ENCODE peak calls at places on chromosomes 7 and 10, in four cellular contexts. O is IMR-90, G is uterus, W is A549. V is an unnamed sample.

GRCh38 chr10:10294801-10295515 is 722.7 kb upstream of the CELF2 start:
- DNase-seq in G (no peak), O (no peak), W (no peak), V (no peak)

GRCh38 chr7:27164381-27165088 is 802 bp downstream of the HOXA9 start:
- DNase-seq in O (no peak), W (no peak), G (peak; percentile 54), V (no peak)

GRCh38 chr10:27457966-27458365 is 46.1 kb upstream of the RAB18 start:
- DNase-seq in W (no peak), G (no peak), O (no peak), V (no peak)

GRCh38 chr7:107962817-107963216 is 40.1 kb downstream of the LAMB1 start:
- DNase-seq in W (no peak), O (no peak), G (no peak), V (no peak)

GRCh38 chr10:1609596-1609995 is 127.7 kb downstream of the ADARB2 start:
- DNase-seq in G (no peak), W (no peak), O (no peak), V (no peak)

GRCh38 chr10:12397147-12397896 is 48.0 kb downstream of the CAMK1D start:
- DNase-seq in O (no peak), G (no peak), W (no peak), V (no peak)

GRCh38 chr7:106604303-106604918 is 56.5 kb downstream of the CCDC71L start:
- DNase-seq in O (no peak), G (no peak), W (no peak), V (no peak)

GRCh38 chr10:18217577-18217976 is 77.4 kb downstream of the CACNB2 start:
- DNase-seq in O (no peak), W (no peak), G (no peak), V (no peak)

GRCh38 chr10:23099816-23100215 is 4.4 kb downstream of the MSRB2 start:
- DNase-seq in G (no peak), O (peak; percentile 7), W (no peak), V (no peak)

GRCh38 chr7:43569424-43569823 is 13.5 kb upstream of the STK17A start:
- DNase-seq in G (no peak), W (no peak), O (peak; percentile 84), V (peak; percentile 53)

GRCh38 chr7:81925530-81925929 is 155.7 kb upstream of the HGF start:
- DNase-seq in W (no peak), O (no peak), G (no peak), V (no peak)

GRCh38 chr10:14074062-14074884 is 256.5 kb downstream of the FRMD4A start:
- DNase-seq in G (peak; percentile 78), O (peak; percentile 100), W (peak; percentile 65), V (no peak)

GRCh38 chr10:97718659-97719142 is 5.2 kb downstream of the MARVELD1 start:
- DNase-seq in O (no peak), W (peak; percentile 41), G (peak; percentile 73), V (no peak)
- TF ChIP-seq POLR2A in O (no peak), W (no peak), G (no peak), V (no peak)

GRCh38 chr7:2862831-2863361 is 18.8 kb upstream of the GNA12 start:
- DNase-seq in W (no peak), G (no peak), O (peak; percentile 75), V (no peak)

GRCh38 chr7:2864204-2864985 is 20.3 kb upstream of the GNA12 start:
- DNase-seq in G (no peak), W (no peak), O (no peak), V (no peak)

GRCh38 chr7:2861509-2861908 is 17.4 kb upstream of the GNA12 start:
- DNase-seq in O (no peak), G (no peak), W (no peak), V (no peak)

GRCh38 chr7:2864999-2865670 is 21.0 kb upstream of the GNA12 start:
- DNase-seq in O (peak; percentile 74), W (peak; percentile 78), G (peak; percentile 73), V (peak; percentile 87)

GRCh38 chr7:2863461-2864066 is 19.5 kb upstream of the GNA12 start:
- DNase-seq in O (peak; percentile 97), G (peak; percentile 81), W (peak; percentile 80), V (peak; percentile 37)
- TF ChIP-seq POLR2A in O (peak; percentile 87), G (peak; percentile 48), W (no peak), V (peak; percentile 41)

DNA sequence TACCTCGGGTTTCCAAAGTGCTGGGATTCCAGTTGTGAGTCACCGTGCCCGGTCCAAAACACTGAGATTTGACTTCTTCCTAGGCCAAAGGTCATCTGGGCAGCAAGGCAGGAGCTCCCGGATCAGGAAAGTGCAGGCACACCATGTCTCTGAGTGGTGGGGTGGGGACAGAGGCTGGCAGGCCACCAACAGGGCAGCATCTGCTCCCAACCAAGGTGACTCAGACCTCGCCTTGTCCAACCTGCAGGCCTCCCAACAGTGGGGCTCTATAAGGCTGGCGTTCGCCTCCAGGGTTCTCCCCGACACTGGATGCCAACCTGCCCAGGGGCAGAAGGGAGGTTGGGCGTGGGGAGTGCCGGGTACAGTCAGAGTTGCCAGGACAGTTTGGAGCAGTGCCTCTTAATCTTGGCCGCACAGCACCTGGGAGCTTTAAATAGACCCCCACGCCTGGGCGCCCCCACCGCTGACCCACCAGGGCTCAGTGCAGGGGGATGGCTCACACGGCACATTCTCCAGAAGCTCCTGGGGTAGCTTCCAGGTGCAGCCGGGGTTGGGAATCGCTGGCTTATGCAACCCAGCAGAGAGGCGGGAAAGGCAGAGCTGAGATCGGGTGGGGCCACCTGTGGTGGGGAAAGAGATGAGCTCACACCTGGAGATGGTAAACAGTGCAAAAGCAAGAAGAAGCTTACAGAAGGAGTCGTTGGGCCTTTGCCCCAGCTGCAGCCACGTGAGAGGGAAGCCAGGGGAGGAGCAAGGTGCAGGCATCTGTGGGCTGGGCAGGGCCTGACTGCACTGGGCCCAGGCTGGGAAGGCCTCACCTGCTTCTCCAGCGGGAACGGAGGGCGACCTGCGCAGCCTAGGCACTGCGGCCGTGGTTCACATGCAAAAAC is 10.9 kb downstream of the CALML5 start:
- DNase-seq in O (no peak), W (no peak), G (no peak), V (no peak)
- TF ChIP-seq POLR2A in O (no peak), W (no peak), G (no peak), V (no peak)

GRCh38 chr7:111784311-111784710 is 222.0 kb upstream of the IMMP2L start:
- DNase-seq in G (no peak), O (no peak), W (no peak), V (no peak)
- TF ChIP-seq POLR2A in G (no peak), O (no peak), W (no peak), V (no peak)

DNA sequence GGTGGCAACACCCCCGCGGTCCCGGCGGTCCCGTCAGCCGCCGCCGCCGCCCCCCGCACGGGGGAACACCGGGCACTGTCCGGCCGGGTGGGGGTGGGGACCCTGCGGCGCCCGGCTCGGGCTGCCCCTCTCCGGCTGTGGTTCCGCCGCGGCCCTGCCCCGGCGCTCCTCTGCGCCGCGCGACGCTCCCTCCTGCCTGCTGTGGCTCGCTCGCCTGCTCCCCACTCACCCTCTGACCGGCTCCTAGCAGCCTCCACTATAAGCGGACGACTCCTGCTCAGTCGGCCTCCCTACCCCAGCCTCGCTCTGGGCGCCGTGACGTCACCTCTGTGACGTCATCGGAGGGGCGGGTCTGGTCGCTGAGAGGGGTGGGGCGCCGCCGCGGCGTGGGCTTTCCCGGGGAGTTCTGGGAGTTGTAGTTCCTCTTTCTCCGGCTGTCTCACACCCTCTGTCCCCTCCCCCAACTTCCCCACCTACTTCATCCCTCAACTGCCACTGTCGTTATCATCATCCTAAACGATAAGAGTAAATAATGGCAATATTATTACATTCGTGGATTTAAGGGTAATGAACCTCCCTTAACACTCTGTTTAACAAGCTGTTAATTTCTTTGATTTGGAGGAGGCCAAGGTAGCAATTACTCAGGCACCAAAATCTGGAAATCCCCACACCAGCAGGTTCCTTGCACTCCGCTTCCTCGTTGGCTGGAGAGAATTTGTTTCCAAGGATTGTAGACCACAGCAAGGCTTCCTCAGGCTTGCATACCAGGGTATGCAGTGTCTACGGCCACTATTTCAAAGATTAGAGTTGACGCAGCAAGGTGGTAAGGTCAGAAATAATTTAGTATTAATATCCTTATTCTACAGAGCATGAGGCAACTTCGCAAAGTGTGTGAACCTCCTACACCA is at the start of gene UBE2H:
- DNase-seq in G (peak; percentile 93), W (peak; percentile 92), O (peak; percentile 90), V (peak; percentile 98)
- TF ChIP-seq POLR2A in G (peak; percentile 99), W (peak; percentile 81), O (peak; percentile 85), V (peak; percentile 84)

V was measured in erythroblast.